ENCODE peak calls at places on chromosomes 2 and 18, in five cellular contexts. S is HepG2, C is H1, P is GM12878, Q is NT2/D1. Z is an unnamed sample.

GRCh38 chr2:56018202-56018601 is 94.6 kb upstream of the EFEMP1 start:
- DNase-seq in S (no peak), C (no peak), Q (no peak), P (no peak), Z (no peak)

GRCh38 chr2:146734042-146734715 is 1110.7 kb upstream of the ACVR2A start:
- DNase-seq in S (peak), P (peak), Q (peak), C (no peak), Z (peak)

GRCh38 chr2:96839288-96839874 is 4.4 kb downstream of the ANKRD23 start:
- DNase-seq in P (no peak), S (no peak), C (peak), Q (no peak), Z (no peak)

GRCh38 chr18:48184118-48184517 is 225.1 kb downstream of the ZBTB7C start:
- DNase-seq in Q (no peak), S (no peak), C (no peak), P (no peak), Z (no peak)

GRCh38 chr2:149828506-149829210 is 241.1 kb upstream of the MMADHC start:
- DNase-seq in Q (no peak), P (no peak), C (no peak), S (no peak), Z (no peak)

GRCh38 chr18:35707674-35708073 is 126.1 kb downstream of the GALNT1 start:
- DNase-seq in P (no peak), Q (no peak), S (no peak), C (no peak), Z (no peak)

GRCh38 chr2:69694894-69695849 is 46.8 kb upstream of the ANXA4 start:
- DNase-seq in P (no peak), S (peak), C (no peak), Q (no peak), Z (no peak)

GRCh38 chr2:196066794-196067382 is 1.7 kb downstream of the DNAH7 start:
- DNase-seq in S (no peak), Q (no peak), C (no peak), P (no peak), Z (peak)

GRCh38 chr2:38571186-38571585 is 31.5 kb downstream of the HNRNPLL start:
- DNase-seq in S (no peak), P (no peak), Q (no peak), C (no peak), Z (no peak)

GRCh38 chr2:129723277-129724020 is 256.0 kb upstream of the RAB6C start:
- DNase-seq in C (no peak), S (no peak), P (no peak), Q (no peak), Z (no peak)

GRCh38 chr2:30417253-30417652 is 29.8 kb upstream of the LCLAT1 start:
- DNase-seq in C (no peak), S (no peak), P (no peak), Q (peak), Z (no peak)

GRCh38 chr2:188647671-188648070 is 326.5 kb upstream of the COL3A1 start:
- DNase-seq in Q (no peak), S (no peak), P (no peak), C (no peak), Z (no peak)

GRCh38 chr2:42566006-42566405 is 2.4 kb upstream of the MTA3 start:
- DNase-seq in C (no peak), P (no peak), S (no peak), Q (no peak), Z (no peak)

GRCh38 chr2:60383421-60384117 is 169.9 kb downstream of the BCL11A start:
- DNase-seq in P (no peak), C (no peak), Q (no peak), S (no peak), Z (no peak)

GRCh38 chr2:80238692-80239469 is 65.7 kb downstream of the LRRTM1 start:
- DNase-seq in C (peak), P (no peak), S (peak), Q (no peak), Z (peak)

GRCh38 chr2:172296267-172297046 is 130.9 kb upstream of the ITGA6 start:
- DNase-seq in Q (peak), C (no peak), P (no peak), S (no peak), Z (no peak)

GRCh38 chr2:153819056-153819455 is 52.7 kb upstream of the GALNT13 start:
- DNase-seq in C (no peak), Q (no peak), S (no peak), P (no peak), Z (no peak)

GRCh38 chr2:593354-594026 is 83.7 kb downstream of the TMEM18 start:
- DNase-seq in S (no peak), P (no peak), Q (no peak), C (no peak), Z (no peak)

GRCh38 chr2:223042704-223043118 is 9.3 kb upstream of the KCNE4 start:
- DNase-seq in C (no peak), Q (no peak), S (no peak), P (no peak), Z (no peak)

GRCh38 chr2:74526649-74527230 is 709 bp upstream of the DQX1 start:
- DNase-seq in C (no peak), S (no peak), Q (no peak), P (no peak), Z (no peak)

GRCh38 chr2:43832457-43832856 is 6.2 kb downstream of the ABCG5 start:
- DNase-seq in Q (no peak), P (no peak), C (no peak), S (no peak), Z (no peak)

GRCh38 chr2:88011011-88011410 is 5.3 kb downstream of the RNU2-63P start:
- DNase-seq in C (no peak), P (no peak), S (no peak), Q (no peak), Z (no peak)

GRCh38 chr18:26646897-26647296 is 98.5 kb upstream of the KCTD1 start:
- DNase-seq in C (no peak), S (no peak), P (no peak), Q (no peak), Z (no peak)

GRCh38 chr2:72271766-72272615 is 124.3 kb upstream of the CYP26B1 start:
- DNase-seq in Q (no peak), C (no peak), P (no peak), S (no peak), Z (no peak)

GRCh38 chr2:134117651-134118050 is 136.2 kb upstream of the MGAT5 start:
- DNase-seq in P (no peak), Q (no peak), C (no peak), S (peak), Z (no peak)

GRCh38 chr2:221554769-221555510 is 17.2 kb downstream of the EPHA4 start:
- DNase-seq in Q (peak), C (no peak), S (no peak), P (peak), Z (no peak)

GRCh38 chr2:235234711-235235110 is 259.1 kb upstream of the AGAP1 start:
- DNase-seq in P (no peak), C (no peak), Q (no peak), S (no peak), Z (no peak)

GRCh38 chr18:35646449-35646848 is 64.9 kb downstream of the GALNT1 start:
- DNase-seq in P (no peak), S (no peak), C (no peak), Q (no peak), Z (no peak)

GRCh38 chr2:119264781-119265692 is 41.4 kb downstream of the STEAP3 start:
- DNase-seq in P (peak), Q (peak), C (peak), S (peak), Z (peak)

GRCh38 chr2:67290451-67290991 is 106.6 kb upstream of the ETAA1 start:
- DNase-seq in C (no peak), P (no peak), S (no peak), Q (no peak), Z (no peak)

GRCh38 chr2:16855183-16855582 is 189.5 kb upstream of the CYRIA start:
- DNase-seq in C (no peak), S (no peak), P (no peak), Q (no peak), Z (no peak)
- TF ChIP-seq SUZ12 in C (no peak), S (no peak), P (no peak), Q (no peak), Z (no peak)

DNA sequence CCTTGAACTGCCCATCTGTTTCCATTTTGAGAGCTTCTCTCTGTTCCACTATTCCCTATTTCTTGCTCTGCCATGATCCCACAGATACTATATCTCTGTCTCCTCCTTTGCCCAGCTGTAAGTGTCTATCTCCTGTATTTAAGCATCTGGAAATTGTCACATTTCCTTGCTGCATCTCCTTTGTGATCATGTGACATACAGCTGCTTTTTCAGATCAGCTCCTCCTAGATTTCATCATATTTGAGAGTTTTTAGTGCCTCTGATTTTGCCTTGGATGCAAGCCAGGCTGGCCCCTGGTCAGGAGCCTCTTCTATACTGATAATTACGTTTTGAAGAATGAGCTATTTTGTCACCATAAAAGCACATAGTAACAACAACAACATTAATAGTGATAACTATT is 131.7 kb upstream of the TNP1 start:
- DNase-seq in S (no peak), Q (no peak), P (no peak), C (no peak), Z (no peak)
- TF ChIP-seq SUZ12 in S (no peak), Q (no peak), P (no peak), C (no peak), Z (no peak)

GRCh38 chr2:120660056-120660694 is 75.5 kb upstream of the GLI2 start:
- DNase-seq in C (no peak), P (no peak), S (no peak), Q (no peak), Z (no peak)

GRCh38 chr2:120658285-120659158 is 77.1 kb upstream of the GLI2 start:
- DNase-seq in P (no peak), Q (no peak), S (no peak), C (no peak), Z (no peak)

GRCh38 chr2:120661551-120661950 is 74.1 kb upstream of the GLI2 start:
- DNase-seq in C (peak), S (no peak), P (no peak), Q (no peak), Z (no peak)

GRCh38 chr2:120660771-120661459 is 74.8 kb upstream of the GLI2 start:
- DNase-seq in P (no peak), C (no peak), S (no peak), Q (no peak), Z (no peak)

DNA sequence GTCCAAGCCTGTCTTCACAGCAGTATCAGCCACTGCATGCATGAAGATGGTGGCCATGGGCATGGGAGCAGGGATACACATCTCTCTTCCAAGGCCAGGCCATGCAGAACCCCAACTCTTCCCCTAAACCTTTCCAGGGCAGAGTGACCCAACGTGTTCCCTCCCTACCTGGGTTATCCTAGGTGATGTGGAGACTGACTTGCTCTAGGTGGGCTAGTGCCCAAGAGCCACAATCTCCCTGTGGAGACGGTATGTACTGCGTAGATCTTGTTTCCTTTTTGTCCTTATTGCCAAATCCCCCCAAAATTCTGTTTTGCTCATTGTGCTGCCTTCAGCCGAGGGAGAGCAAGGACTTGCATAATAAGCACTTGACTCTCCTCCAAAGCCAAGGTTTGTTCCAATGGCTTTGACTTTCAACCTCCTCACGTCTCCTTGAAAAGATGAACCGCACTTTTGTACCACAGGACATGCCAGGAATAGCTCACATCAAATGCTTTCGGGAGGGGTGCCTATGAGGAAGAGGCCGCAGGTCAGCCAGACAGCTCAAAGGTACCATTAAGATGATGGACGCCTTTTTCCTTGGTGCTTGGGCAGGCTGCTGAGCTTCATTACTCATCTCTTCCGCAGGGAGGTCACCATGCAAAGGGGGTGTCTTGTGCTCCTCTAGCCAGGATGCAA is 76.3 kb upstream of the GLI2 start:
- DNase-seq in C (no peak), Q (no peak), P (no peak), S (no peak), Z (no peak)
- TF ChIP-seq SUZ12 in C (no peak), Q (no peak), P (no peak), S (no peak), Z (no peak)

GRCh38 chr2:7048762-7049294 is 131.6 kb downstream of the RNF144A start:
- DNase-seq in P (no peak), C (no peak), S (no peak), Q (no peak), Z (no peak)

GRCh38 chr2:7052404-7052803 is 135.2 kb downstream of the RNF144A start:
- DNase-seq in C (no peak), S (no peak), Q (no peak), P (peak), Z (no peak)

GRCh38 chr2:7057865-7058400 is 140.7 kb downstream of the RNF144A start:
- DNase-seq in P (peak), Q (no peak), C (no peak), S (no peak), Z (no peak)

GRCh38 chr2:7053650-7054262 is 136.5 kb downstream of the RNF144A start:
- DNase-seq in Q (no peak), S (no peak), P (no peak), C (no peak), Z (no peak)
- TF ChIP-seq SUZ12 in Q (no peak), S (no peak), P (no peak), C (no peak), Z (no peak)

DNA sequence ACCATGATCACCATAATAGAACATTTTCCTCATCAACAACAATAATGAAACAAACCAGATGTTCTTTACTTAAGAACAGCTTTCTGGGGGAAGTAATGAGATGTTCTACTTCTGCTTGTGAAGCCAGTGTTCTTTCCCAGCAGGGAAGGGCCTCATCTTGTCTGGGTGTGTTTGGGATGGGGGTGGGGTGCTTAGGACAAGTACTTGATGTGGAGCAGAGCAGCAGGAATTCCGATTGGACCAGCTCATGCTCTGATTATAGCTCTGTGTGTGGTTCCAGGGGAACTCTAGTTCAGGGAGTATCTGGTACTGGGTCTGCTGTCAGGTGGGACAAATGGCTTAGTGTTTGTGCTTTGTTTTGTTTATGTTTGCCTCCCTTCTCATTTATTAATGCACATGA is 162.9 kb upstream of the NOSTRIN start:
- DNase-seq in S (no peak), C (no peak), P (no peak), Q (peak), Z (no peak)
- TF ChIP-seq SUZ12 in S (no peak), C (no peak), P (no peak), Q (no peak), Z (no peak)

GRCh38 chr2:27039871-27040270 is 7.1 kb downstream of the TMEM214 start:
- DNase-seq in S (no peak), Q (no peak), P (no peak), C (no peak), Z (no peak)
- TF ChIP-seq SUZ12 in S (no peak), Q (no peak), P (no peak), C (no peak), Z (no peak)

DNA sequence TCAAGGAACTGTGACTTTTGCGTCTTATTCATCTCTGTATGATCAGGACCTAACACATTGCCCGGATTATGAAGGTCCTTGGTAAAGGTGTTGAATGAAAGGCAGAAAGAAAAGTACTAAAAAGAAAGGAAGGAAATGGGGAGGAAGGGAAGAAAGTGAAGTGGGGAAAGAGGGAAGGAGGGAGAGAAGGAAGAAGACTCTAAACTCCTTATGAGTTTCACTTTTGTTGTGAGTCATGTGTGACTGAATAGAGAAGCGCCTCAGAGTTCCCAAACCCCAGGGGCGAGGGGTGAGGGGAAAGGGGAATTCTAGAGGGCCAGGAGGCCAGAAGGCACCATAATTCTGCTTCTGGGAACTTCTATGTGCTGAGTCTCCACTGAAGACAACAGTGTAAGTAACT is 30.9 kb upstream of the OSBPL6 start:
- DNase-seq in Q (no peak), C (no peak), S (no peak), P (no peak), Z (no peak)
- TF ChIP-seq SUZ12 in Q (no peak), C (no peak), S (no peak), P (no peak), Z (no peak)

GRCh38 chr18:64982414-64983096 is 768.3 kb upstream of the CDH7 start:
- DNase-seq in Q (no peak), P (no peak), C (no peak), S (no peak), Z (no peak)
- TF ChIP-seq SUZ12 in Q (no peak), P (no peak), C (no peak), S (no peak), Z (no peak)

GRCh38 chr2:191488135-191488534 is 189.8 kb upstream of the NABP1 start:
- DNase-seq in C (no peak), S (no peak), Q (no peak), P (no peak), Z (no peak)

GRCh38 chr2:191481305-191482075 is 196.4 kb upstream of the NABP1 start:
- DNase-seq in S (no peak), P (no peak), Q (no peak), C (no peak), Z (no peak)

DNA sequence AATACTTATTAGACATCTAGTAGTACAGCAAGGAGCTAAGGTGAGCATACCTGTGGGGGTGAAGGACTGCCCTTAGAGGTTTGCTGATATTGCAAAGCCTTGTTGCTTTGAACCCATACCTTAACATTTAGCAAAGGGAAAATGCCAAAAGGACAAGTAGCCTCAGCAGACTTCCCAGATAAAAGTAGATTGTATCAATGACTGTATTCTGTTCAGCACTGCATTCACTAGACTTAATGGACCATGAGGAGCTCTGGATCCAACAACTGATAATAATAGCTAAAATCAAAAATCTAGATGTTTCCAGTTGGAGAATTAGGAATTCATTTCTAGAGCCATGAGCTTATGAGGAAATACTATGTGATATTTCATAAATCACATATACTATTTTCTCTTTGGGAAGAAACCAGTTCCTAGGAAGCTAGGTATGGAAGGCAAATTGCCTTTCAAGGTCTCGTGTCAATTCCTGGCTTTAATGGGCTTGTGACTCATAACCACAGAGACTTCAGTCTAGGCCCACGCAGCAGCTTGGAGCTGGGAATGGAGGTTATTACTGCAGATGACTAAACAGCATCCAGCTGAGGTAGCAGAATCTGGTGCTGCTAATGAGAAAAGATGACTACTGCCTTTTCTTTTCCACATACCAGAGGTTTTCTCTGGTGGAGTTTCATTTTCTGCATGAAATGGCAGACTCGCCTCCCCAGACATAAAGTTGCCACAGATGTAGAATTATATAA is 191.2 kb upstream of the NABP1 start:
- DNase-seq in S (no peak), C (no peak), Q (no peak), P (no peak), Z (peak)
- TF ChIP-seq SUZ12 in S (no peak), C (no peak), Q (no peak), P (no peak), Z (no peak)

Z was measured in HEK293T.